ENCODE peak calls at places on chromosomes 3 and 15, in ten cellular contexts. One of them, this sample, is unnamed.

GRCh38 chr3:9347086-9347485 is 15.8 kb upstream of the THUMPD3 start:
- DNase-seq in glutamatergic neuron: no peak
- DNase-seq in anterior cingulate cortex: no peak
- DNase-seq in kidney glomerular epithelial cell: no peak
- DNase-seq in NCI-H345: no peak
- DNase-seq in GM06990: no peak
- DNase-seq in HS-5: no peak
- DNase-seq in activated B cell treated with CpG ODN at 0.5 μM for 24 hours: no peak
- DNase-seq in iris pigment epithelial cell: peak; percentile 44
- DNase-seq in NT2/D1: no peak
- DNase-seq in this sample: no peak

GRCh38 chr3:24299801-24300626 is 194.6 kb downstream of the THRB start:
- DNase-seq in glutamatergic neuron: no peak
- DNase-seq in anterior cingulate cortex: no peak
- DNase-seq in kidney glomerular epithelial cell: peak; percentile 86
- DNase-seq in NCI-H345: no peak
- DNase-seq in GM06990: no peak
- DNase-seq in HS-5: peak; percentile 68
- DNase-seq in activated B cell treated with CpG ODN at 0.5 μM for 24 hours: no peak
- DNase-seq in iris pigment epithelial cell: peak; percentile 81
- DNase-seq in NT2/D1: no peak
- DNase-seq in this sample: no peak

GRCh38 chr15:100093211-100094126 is 248.3 kb downstream of the ADAMTS17 start:
- DNase-seq in glutamatergic neuron: no peak
- DNase-seq in anterior cingulate cortex: no peak
- DNase-seq in kidney glomerular epithelial cell: no peak
- DNase-seq in NCI-H345: no peak
- DNase-seq in GM06990: no peak
- DNase-seq in HS-5: peak; percentile 52
- DNase-seq in activated B cell treated with CpG ODN at 0.5 μM for 24 hours: no peak
- DNase-seq in iris pigment epithelial cell: peak; percentile 7
- DNase-seq in NT2/D1: no peak
- DNase-seq in this sample: no peak

GRCh38 chr15:99618941-99619411 is 53.2 kb downstream of the MEF2A start:
- DNase-seq in glutamatergic neuron: no peak
- DNase-seq in anterior cingulate cortex: no peak
- DNase-seq in kidney glomerular epithelial cell: no peak
- DNase-seq in NCI-H345: no peak
- DNase-seq in GM06990: no peak
- DNase-seq in HS-5: no peak
- DNase-seq in activated B cell treated with CpG ODN at 0.5 μM for 24 hours: no peak
- DNase-seq in iris pigment epithelial cell: peak; percentile 19
- DNase-seq in NT2/D1: no peak
- DNase-seq in this sample: no peak

GRCh38 chr3:52490938-52491526 is 4.1 kb upstream of the STAB1 start:
- DNase-seq in glutamatergic neuron: no peak
- DNase-seq in anterior cingulate cortex: no peak
- DNase-seq in kidney glomerular epithelial cell: peak; percentile 22
- DNase-seq in NCI-H345: no peak
- DNase-seq in GM06990: no peak
- DNase-seq in HS-5: no peak
- DNase-seq in activated B cell treated with CpG ODN at 0.5 μM for 24 hours: no peak
- DNase-seq in iris pigment epithelial cell: peak; percentile 88
- DNase-seq in NT2/D1: no peak
- DNase-seq in this sample: no peak

GRCh38 chr3:127224118-127224517 is 31.2 kb downstream of the PRR23E start:
- DNase-seq in glutamatergic neuron: no peak
- DNase-seq in anterior cingulate cortex: no peak
- DNase-seq in kidney glomerular epithelial cell: no peak
- DNase-seq in NCI-H345: no peak
- DNase-seq in GM06990: no peak
- DNase-seq in HS-5: no peak
- DNase-seq in activated B cell treated with CpG ODN at 0.5 μM for 24 hours: no peak
- DNase-seq in iris pigment epithelial cell: no peak
- DNase-seq in NT2/D1: no peak
- DNase-seq in this sample: no peak

GRCh38 chr3:134372405-134373277 is 1.6 kb downstream of the AMOTL2 start:
- DNase-seq in glutamatergic neuron: no peak
- DNase-seq in anterior cingulate cortex: no peak
- DNase-seq in kidney glomerular epithelial cell: no peak
- DNase-seq in NCI-H345: no peak
- DNase-seq in GM06990: no peak
- DNase-seq in HS-5: no peak
- DNase-seq in activated B cell treated with CpG ODN at 0.5 μM for 24 hours: no peak
- DNase-seq in iris pigment epithelial cell: no peak
- DNase-seq in NT2/D1: no peak
- DNase-seq in this sample: no peak

GRCh38 chr15:31402511-31403056 is 75.9 kb downstream of the KLF13 start:
- DNase-seq in glutamatergic neuron: peak; percentile 69
- DNase-seq in anterior cingulate cortex: no peak
- DNase-seq in kidney glomerular epithelial cell: no peak
- DNase-seq in NCI-H345: peak; percentile 30
- DNase-seq in GM06990: no peak
- DNase-seq in HS-5: no peak
- DNase-seq in activated B cell treated with CpG ODN at 0.5 μM for 24 hours: no peak
- DNase-seq in iris pigment epithelial cell: peak; percentile 18
- DNase-seq in NT2/D1: no peak
- DNase-seq in this sample: no peak

GRCh38 chr3:172653004-172653403 is 57.9 kb downstream of the NCEH1 start:
- DNase-seq in glutamatergic neuron: no peak
- DNase-seq in anterior cingulate cortex: no peak
- DNase-seq in kidney glomerular epithelial cell: no peak
- DNase-seq in NCI-H345: no peak
- DNase-seq in GM06990: no peak
- DNase-seq in HS-5: no peak
- DNase-seq in activated B cell treated with CpG ODN at 0.5 μM for 24 hours: no peak
- DNase-seq in iris pigment epithelial cell: no peak
- DNase-seq in NT2/D1: no peak
- DNase-seq in this sample: no peak

GRCh38 chr3:148790841-148791240 is 36.8 kb upstream of the CPB1 start:
- DNase-seq in glutamatergic neuron: no peak
- DNase-seq in anterior cingulate cortex: peak; percentile 50
- DNase-seq in kidney glomerular epithelial cell: no peak
- DNase-seq in NCI-H345: no peak
- DNase-seq in GM06990: no peak
- DNase-seq in HS-5: no peak
- DNase-seq in activated B cell treated with CpG ODN at 0.5 μM for 24 hours: no peak
- DNase-seq in iris pigment epithelial cell: peak; percentile 8
- DNase-seq in NT2/D1: no peak
- DNase-seq in this sample: no peak

GRCh38 chr3:45644063-45644462 is 45.1 kb upstream of the SACM1L start:
- DNase-seq in glutamatergic neuron: no peak
- DNase-seq in anterior cingulate cortex: no peak
- DNase-seq in kidney glomerular epithelial cell: peak; percentile 73
- DNase-seq in NCI-H345: no peak
- DNase-seq in GM06990: no peak
- DNase-seq in HS-5: no peak
- DNase-seq in activated B cell treated with CpG ODN at 0.5 μM for 24 hours: no peak
- DNase-seq in iris pigment epithelial cell: peak; percentile 97
- DNase-seq in NT2/D1: no peak
- DNase-seq in this sample: no peak

GRCh38 chr3:188158731-188159355 is 4.9 kb downstream of the LPP start:
- DNase-seq in glutamatergic neuron: no peak
- DNase-seq in anterior cingulate cortex: no peak
- DNase-seq in kidney glomerular epithelial cell: no peak
- DNase-seq in NCI-H345: no peak
- DNase-seq in GM06990: no peak
- DNase-seq in HS-5: no peak
- DNase-seq in activated B cell treated with CpG ODN at 0.5 μM for 24 hours: no peak
- DNase-seq in iris pigment epithelial cell: no peak
- DNase-seq in NT2/D1: no peak
- DNase-seq in this sample: no peak

GRCh38 chr3:188796122-188796631 is 375.6 kb upstream of the TPRG1 start:
- DNase-seq in glutamatergic neuron: no peak
- DNase-seq in anterior cingulate cortex: no peak
- DNase-seq in kidney glomerular epithelial cell: peak; percentile 72
- DNase-seq in NCI-H345: no peak
- DNase-seq in GM06990: peak; percentile 2
- DNase-seq in HS-5: peak; percentile 91
- DNase-seq in activated B cell treated with CpG ODN at 0.5 μM for 24 hours: no peak
- DNase-seq in iris pigment epithelial cell: peak; percentile 99
- DNase-seq in NT2/D1: no peak
- DNase-seq in this sample: no peak

GRCh38 chr15:46280753-46281521 is 646.1 kb downstream of the SQOR start:
- DNase-seq in glutamatergic neuron: no peak
- DNase-seq in anterior cingulate cortex: no peak
- DNase-seq in kidney glomerular epithelial cell: peak; percentile 3
- DNase-seq in NCI-H345: peak; percentile 41
- DNase-seq in GM06990: no peak
- DNase-seq in HS-5: peak; percentile 13
- DNase-seq in activated B cell treated with CpG ODN at 0.5 μM for 24 hours: no peak
- DNase-seq in iris pigment epithelial cell: no peak
- DNase-seq in NT2/D1: peak; percentile 3
- DNase-seq in this sample: no peak

GRCh38 chr15:79035111-79035601 is 55.4 kb downstream of the RASGRF1 start:
- DNase-seq in glutamatergic neuron: no peak
- DNase-seq in anterior cingulate cortex: no peak
- DNase-seq in kidney glomerular epithelial cell: peak; percentile 17
- DNase-seq in NCI-H345: no peak
- DNase-seq in GM06990: no peak
- DNase-seq in HS-5: no peak
- DNase-seq in activated B cell treated with CpG ODN at 0.5 μM for 24 hours: no peak
- DNase-seq in iris pigment epithelial cell: peak; percentile 7
- DNase-seq in NT2/D1: no peak
- DNase-seq in this sample: no peak

GRCh38 chr3:60240558-60240957 is 1010.7 kb downstream of the FHIT start:
- DNase-seq in glutamatergic neuron: no peak
- DNase-seq in anterior cingulate cortex: no peak
- DNase-seq in kidney glomerular epithelial cell: no peak
- DNase-seq in NCI-H345: peak; percentile 52
- DNase-seq in GM06990: no peak
- DNase-seq in HS-5: no peak
- DNase-seq in activated B cell treated with CpG ODN at 0.5 μM for 24 hours: no peak
- DNase-seq in iris pigment epithelial cell: no peak
- DNase-seq in NT2/D1: peak; percentile 13
- DNase-seq in this sample: no peak

GRCh38 chr3:127354761-127355160 is 66.9 kb upstream of the PRR20G start:
- DNase-seq in glutamatergic neuron: no peak
- DNase-seq in anterior cingulate cortex: no peak
- DNase-seq in kidney glomerular epithelial cell: no peak
- DNase-seq in NCI-H345: no peak
- DNase-seq in GM06990: no peak
- DNase-seq in HS-5: no peak
- DNase-seq in activated B cell treated with CpG ODN at 0.5 μM for 24 hours: no peak
- DNase-seq in iris pigment epithelial cell: no peak
- DNase-seq in NT2/D1: no peak
- DNase-seq in this sample: no peak

GRCh38 chr3:28915711-28916481 is 365.0 kb upstream of the RBMS3 start:
- DNase-seq in glutamatergic neuron: peak; percentile 50
- DNase-seq in anterior cingulate cortex: no peak
- DNase-seq in kidney glomerular epithelial cell: peak; percentile 47
- DNase-seq in NCI-H345: no peak
- DNase-seq in GM06990: no peak
- DNase-seq in HS-5: peak; percentile 15
- DNase-seq in activated B cell treated with CpG ODN at 0.5 μM for 24 hours: no peak
- DNase-seq in iris pigment epithelial cell: peak; percentile 97
- DNase-seq in NT2/D1: peak; percentile 35
- DNase-seq in this sample: no peak

GRCh38 chr3:114659109-114660081 is 365.6 kb downstream of the TIGIT start:
- DNase-seq in glutamatergic neuron: no peak
- DNase-seq in anterior cingulate cortex: no peak
- DNase-seq in kidney glomerular epithelial cell: no peak
- DNase-seq in NCI-H345: no peak
- DNase-seq in GM06990: no peak
- DNase-seq in HS-5: no peak
- DNase-seq in activated B cell treated with CpG ODN at 0.5 μM for 24 hours: no peak
- DNase-seq in iris pigment epithelial cell: no peak
- DNase-seq in NT2/D1: no peak
- DNase-seq in this sample: no peak

GRCh38 chr3:111572061-111572460 is 23.1 kb downstream of the ZBED2 start:
- DNase-seq in glutamatergic neuron: no peak
- DNase-seq in anterior cingulate cortex: no peak
- DNase-seq in kidney glomerular epithelial cell: no peak
- DNase-seq in NCI-H345: no peak
- DNase-seq in GM06990: no peak
- DNase-seq in HS-5: no peak
- DNase-seq in activated B cell treated with CpG ODN at 0.5 μM for 24 hours: no peak
- DNase-seq in iris pigment epithelial cell: no peak
- DNase-seq in NT2/D1: no peak
- DNase-seq in this sample: no peak

GRCh38 chr15:71143373-71144310 is 28.4 kb downstream of the THSD4 start:
- DNase-seq in glutamatergic neuron: no peak
- DNase-seq in anterior cingulate cortex: no peak
- DNase-seq in kidney glomerular epithelial cell: no peak
- DNase-seq in NCI-H345: no peak
- DNase-seq in GM06990: no peak
- DNase-seq in HS-5: no peak
- DNase-seq in activated B cell treated with CpG ODN at 0.5 μM for 24 hours: no peak
- DNase-seq in iris pigment epithelial cell: no peak
- DNase-seq in NT2/D1: no peak
- DNase-seq in this sample: no peak

GRCh38 chr3:152474585-152474984 is 205.9 kb downstream of the MBNL1 start:
- DNase-seq in glutamatergic neuron: no peak
- DNase-seq in anterior cingulate cortex: no peak
- DNase-seq in kidney glomerular epithelial cell: peak; percentile 26
- DNase-seq in NCI-H345: no peak
- DNase-seq in GM06990: peak; percentile 33
- DNase-seq in HS-5: no peak
- DNase-seq in activated B cell treated with CpG ODN at 0.5 μM for 24 hours: no peak
- DNase-seq in iris pigment epithelial cell: peak; percentile 95
- DNase-seq in NT2/D1: peak; percentile 42
- DNase-seq in this sample: no peak

GRCh38 chr15:82040862-82041261 is 5.0 kb downstream of the MEX3B start:
- DNase-seq in glutamatergic neuron: peak; percentile 27
- DNase-seq in anterior cingulate cortex: no peak
- DNase-seq in kidney glomerular epithelial cell: no peak
- DNase-seq in NCI-H345: peak; percentile 80
- DNase-seq in GM06990: no peak
- DNase-seq in HS-5: no peak
- DNase-seq in activated B cell treated with CpG ODN at 0.5 μM for 24 hours: no peak
- DNase-seq in iris pigment epithelial cell: no peak
- DNase-seq in NT2/D1: peak; percentile 36
- DNase-seq in this sample: no peak

GRCh38 chr15:29090617-29091466 is 178.8 kb downstream of the NSMCE3 start:
- DNase-seq in glutamatergic neuron: no peak
- DNase-seq in anterior cingulate cortex: no peak
- DNase-seq in kidney glomerular epithelial cell: no peak
- DNase-seq in NCI-H345: no peak
- DNase-seq in GM06990: no peak
- DNase-seq in HS-5: no peak
- DNase-seq in activated B cell treated with CpG ODN at 0.5 μM for 24 hours: no peak
- DNase-seq in iris pigment epithelial cell: peak; percentile 24
- DNase-seq in NT2/D1: no peak
- DNase-seq in this sample: no peak

This sample was measured in effector memory CD4-positive, alpha-beta T cell.